ENCODE peak calls at places on chromosomes 11 and 22, in nine cellular contexts. R, H, I, A, Q, K, X, U and V are unnamed samples.

GRCh38 chr11:67449116-67449844 is 3.2 kb downstream of the GPR152 start:
- DNase-seq in A (no peak), Q (no peak), U (no peak), X (no peak), K (no peak), R (no peak), I (peak; percentile 25), H (no peak), V (no peak)

GRCh38 chr11:16874275-16874975 is 136.0 kb downstream of the C11orf58 start:
- DNase-seq in H (no peak), R (no peak), U (no peak), I (no peak), X (no peak), Q (no peak), K (no peak), A (no peak), V (no peak)

GRCh38 chr11:128933481-128934178 is 9.0 kb downstream of the TP53AIP1 start:
- DNase-seq in K (no peak), U (no peak), I (no peak), H (no peak), R (no peak), A (no peak), Q (no peak), X (no peak), V (no peak)

GRCh38 chr11:19938051-19938856 is 222.0 kb downstream of the DBX1 start:
- DNase-seq in I (peak; percentile 82), U (no peak), R (peak; percentile 75), Q (peak; percentile 55), X (peak; percentile 46), H (peak; percentile 53), K (no peak), A (no peak), V (no peak)

GRCh38 chr22:47718337-47718736 is 955.9 kb downstream of the TBC1D22A start:
- DNase-seq in I (no peak), A (no peak), K (no peak), H (no peak), U (no peak), Q (no peak), X (no peak), R (no peak), V (no peak)

GRCh38 chr11:12361650-12362049 is 15.7 kb upstream of the PARVA start:
- DNase-seq in K (no peak), I (no peak), A (no peak), Q (no peak), R (no peak), H (no peak), X (no peak), U (no peak), V (no peak)

GRCh38 chr11:45872513-45873356 is 12.7 kb upstream of the MAPK8IP1 start:
- DNase-seq in Q (peak; percentile 74), U (peak; percentile 21), X (peak; percentile 44), A (peak; percentile 41), R (peak; percentile 84), K (peak; percentile 16), I (peak; percentile 92), H (peak; percentile 39), V (no peak)

GRCh38 chr11:27807594-27807993 is 107.3 kb upstream of the BDNF start:
- DNase-seq in X (no peak), Q (no peak), K (no peak), A (no peak), H (no peak), U (no peak), R (peak; percentile 46), I (no peak), V (no peak)

GRCh38 chr22:27241430-27242110 is 560.0 kb downstream of the MN1 start:
- DNase-seq in Q (no peak), R (no peak), U (peak; percentile 10), K (no peak), X (no peak), I (no peak), H (peak; percentile 43), A (no peak), V (no peak)

GRCh38 chr11:69138265-69138664 is 17.5 kb upstream of the SMIM38 start:
- DNase-seq in I (no peak), A (no peak), H (peak; percentile 51), R (peak; percentile 77), U (no peak), K (no peak), X (no peak), Q (peak; percentile 29), V (no peak)

GRCh38 chr11:1763796-1764661 is at the start of gene CTSD:
- DNase-seq in X (peak; percentile 90), R (peak; percentile 77), A (no peak), U (peak; percentile 76), H (peak; percentile 94), Q (peak; percentile 22), I (peak; percentile 100), K (peak; percentile 84), V (peak; percentile 84)